ENCODE peak calls at places on chromosomes 3 and 15, in seven cellular contexts. P is HepG2, S is Caco-2, D is mammary epithelial cell, C is upper lobe of right lung, U is kidney, T is brain microvascular endothelial cell. I is an unnamed sample.

GRCh38 chr3:37163262-37164020 is 10.9 kb downstream of the LRRFIP2 start:
- DNase-seq in U (no peak), S (no peak), P (no peak), C (no peak), D (peak; percentile 39), T (peak; percentile 65), I (no peak)

GRCh38 chr15:51721199-51721960 is 16.1 kb downstream of the LYSMD2 start:
- DNase-seq in C (no peak), P (no peak), S (no peak), T (no peak), D (no peak), U (no peak), I (no peak)

GRCh38 chr3:178826437-178827010 is 245.1 kb downstream of the ZMAT3 start:
- DNase-seq in S (no peak), C (no peak), U (no peak), T (no peak), D (no peak), P (no peak), I (no peak)

GRCh38 chr3:108159865-108160264 is 62.4 kb downstream of the IFT57 start:
- DNase-seq in C (no peak), U (no peak), T (no peak), D (peak; percentile 68), S (no peak), P (no peak), I (no peak)

GRCh38 chr3:53794597-53794996 is 51.6 kb downstream of the CHDH start:
- DNase-seq in T (no peak), S (no peak), U (no peak), D (peak; percentile 77), C (no peak), P (no peak), I (no peak)

GRCh38 chr15:59553879-59554735 is 57.5 kb upstream of the GCNT3 start:
- DNase-seq in T (peak; percentile 74), P (peak; percentile 100), D (peak; percentile 97), S (peak; percentile 86), C (no peak), U (no peak), I (no peak)

GRCh38 chr3:5813521-5813920 is 626.0 kb downstream of the EDEM1 start:
- DNase-seq in S (no peak), U (no peak), C (no peak), T (no peak), P (no peak), D (no peak), I (no peak)

GRCh38 chr3:135138776-135139175 is 343.7 kb downstream of the EPHB1 start:
- DNase-seq in U (no peak), C (no peak), T (no peak), D (no peak), S (no peak), P (no peak), I (no peak)

GRCh38 chr3:144407290-144407689 is 435.7 kb downstream of the DIPK2A start:
- DNase-seq in D (no peak), T (no peak), U (no peak), C (no peak), S (no peak), P (no peak), I (no peak)

GRCh38 chr3:141255864-141256263 is 24.2 kb downstream of the PXYLP1 start:
- DNase-seq in T (no peak), P (peak; percentile 35), S (peak; percentile 30), C (no peak), D (no peak), U (no peak), I (no peak)

GRCh38 chr3:136659253-136659652 is 92.9 kb downstream of the STAG1 start:
- DNase-seq in T (peak; percentile 70), S (no peak), D (no peak), C (no peak), U (no peak), P (no peak), I (no peak)

GRCh38 chr3:108064293-108064887 is 26.4 kb downstream of the CD47 start:
- DNase-seq in C (no peak), D (no peak), P (no peak), T (no peak), U (no peak), S (no peak), I (no peak)

GRCh38 chr3:50264389-50264963 is 4.5 kb upstream of the SEMA3B start:
- DNase-seq in C (peak; percentile 89), U (peak; percentile 97), S (peak; percentile 97), D (no peak), P (peak; percentile 98), T (peak; percentile 69), I (no peak)

GRCh38 chr3:20185364-20185732 is 658 bp downstream of the SGO1 start:
- DNase-seq in P (no peak), D (peak; percentile 42), S (no peak), C (no peak), U (no peak), T (peak; percentile 12), I (no peak)

GRCh38 chr15:40878785-40879184 is 4.8 kb upstream of the RHOV start:
- DNase-seq in U (peak; percentile 41), P (no peak), S (no peak), C (no peak), D (peak; percentile 90), T (no peak), I (no peak)

GRCh38 chr3:142276780-142277179 is 51.4 kb upstream of the GK5 start:
- DNase-seq in D (no peak), P (no peak), T (peak; percentile 32), S (no peak), C (no peak), U (no peak), I (no peak)

GRCh38 chr15:25731411-25731810 is 131.7 kb downstream of the ATP10A start:
- DNase-seq in D (no peak), T (no peak), C (no peak), P (no peak), U (no peak), S (no peak), I (no peak)

GRCh38 chr3:67648701-67649100 is 5.7 kb downstream of the SUCLG2 start:
- DNase-seq in C (no peak), P (no peak), U (no peak), S (no peak), T (peak; percentile 35), D (no peak), I (no peak)

GRCh38 chr3:67647390-67647878 is 7.0 kb downstream of the SUCLG2 start:
- DNase-seq in S (peak; percentile 74), C (no peak), T (peak; percentile 99), U (no peak), P (peak; percentile 98), D (peak; percentile 90), I (peak; percentile 56)

GRCh38 chr3:67649681-67650080 is 4.7 kb downstream of the SUCLG2 start:
- DNase-seq in T (no peak), C (no peak), S (no peak), D (no peak), P (no peak), U (no peak), I (no peak)

GRCh38 chr3:67646586-67647234 is 7.7 kb downstream of the SUCLG2 start:
- DNase-seq in S (no peak), C (no peak), T (peak; percentile 57), D (no peak), P (no peak), U (no peak), I (no peak)

GRCh38 chr3:67648229-67648628 is 6.2 kb downstream of the SUCLG2 start:
- DNase-seq in D (no peak), U (no peak), P (peak; percentile 36), S (no peak), C (no peak), T (no peak), I (no peak)
- H3K36me3 ChIP-seq in D (no peaks in the 10 kb centered on the region), U (no peaks in the 10 kb centered on the region), P (no peaks in the 10 kb centered on the region), S (no peaks in the 10 kb centered on the region), C (no peaks in the 10 kb centered on the region), T (no peaks in the 10 kb centered on the region), I (peaks cover 5% of the 10 kb centered on the region)

DNA sequence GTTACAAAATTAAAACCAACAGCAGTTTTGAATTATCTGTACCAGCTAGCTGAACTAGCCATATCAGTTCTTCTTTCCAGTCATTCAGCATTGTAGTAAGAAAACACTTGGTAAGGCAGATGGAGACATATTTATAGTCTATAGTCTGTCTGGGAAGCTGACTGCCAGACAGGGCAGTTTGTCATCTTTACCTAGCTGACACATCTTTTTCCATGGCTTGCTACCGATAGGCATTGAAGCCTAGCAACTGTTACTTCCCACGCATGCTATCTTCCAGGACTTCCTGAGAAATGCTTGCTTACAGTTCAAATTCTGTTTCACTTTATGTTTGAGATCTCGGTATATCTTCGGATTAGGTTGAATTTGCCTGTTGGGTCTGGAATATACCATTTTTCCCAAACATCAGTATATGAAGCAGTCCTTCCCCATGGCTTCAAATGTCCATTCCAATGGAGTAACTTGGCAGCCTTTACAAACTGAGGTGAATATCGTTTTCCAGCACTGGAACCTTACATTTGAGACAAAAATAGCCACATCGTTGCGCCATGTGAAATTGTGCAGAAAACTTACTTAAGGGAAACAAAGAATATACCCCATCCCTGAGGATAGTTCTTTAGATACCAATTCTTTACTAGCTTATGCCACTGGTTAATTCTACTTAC is 8.8 kb downstream of the GNL3 start:
- DNase-seq in P (no peak), D (no peak), U (no peak), S (no peak), C (no peak), T (no peak), I (no peak)
- H3K36me3 ChIP-seq in P (peaks cover 81% of the 10 kb centered on the region), D (peaks cover 71% of the 10 kb centered on the region), U (peaks cover 59% of the 10 kb centered on the region), S (peaks cover 3% of the 10 kb centered on the region), C (peaks cover 91% of the 10 kb centered on the region), T (peaks cover 86% of the 10 kb centered on the region), I (peaks cover 7% of the 10 kb centered on the region)

GRCh38 chr15:63633312-63633711 is 36.1 kb downstream of the FBXL22 start:
- DNase-seq in P (no peak), S (no peak), U (no peak), D (no peak), C (no peak), T (no peak), I (no peak)

GRCh38 chr15:63630036-63630751 is 33.0 kb downstream of the FBXL22 start:
- DNase-seq in T (no peak), P (no peak), U (no peak), S (no peak), C (no peak), D (no peak), I (no peak)

GRCh38 chr15:63638828-63639227 is 41.6 kb downstream of the FBXL22 start:
- DNase-seq in C (no peak), S (no peak), P (no peak), U (no peak), D (no peak), T (no peak), I (no peak)

GRCh38 chr15:63636518-63637061 is 39.4 kb downstream of the FBXL22 start:
- DNase-seq in D (no peak), U (no peak), C (no peak), P (no peak), T (no peak), S (no peak), I (no peak)

GRCh38 chr15:63634154-63634553 is 37.0 kb downstream of the FBXL22 start:
- DNase-seq in C (no peak), P (no peak), T (no peak), D (no peak), U (no peak), S (no peak), I (no peak)
- H3K36me3 ChIP-seq in C (peaks cover 100% of the 10 kb centered on the region), P (peaks cover 39% of the 10 kb centered on the region), T (peaks cover 36% of the 10 kb centered on the region), D (peaks cover 17% of the 10 kb centered on the region), U (peaks cover 43% of the 10 kb centered on the region), S (no peaks in the 10 kb centered on the region), I (no peaks in the 10 kb centered on the region)

DNA sequence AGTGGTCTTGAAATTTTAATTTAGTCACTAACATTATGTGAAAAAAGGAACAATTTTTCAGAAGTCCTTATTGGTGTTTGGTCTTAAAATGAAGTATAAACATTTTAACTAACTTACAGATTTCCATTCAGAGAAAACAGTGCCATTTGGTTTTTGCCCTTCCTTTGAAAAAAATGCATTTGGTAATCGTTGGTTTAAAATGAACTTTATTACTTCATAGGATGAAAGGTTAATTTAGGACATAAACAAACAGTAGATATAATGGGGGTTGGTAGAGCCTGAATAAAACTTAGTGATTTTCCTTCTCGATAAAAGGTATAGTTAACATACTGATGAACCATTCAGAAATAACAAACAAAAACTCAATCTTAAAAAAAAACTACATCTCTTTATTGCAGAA is 39.7 kb downstream of the TFG start:
- DNase-seq in D (no peak), S (no peak), C (no peak), P (no peak), U (no peak), T (no peak), I (no peak)
- H3K36me3 ChIP-seq in D (peaks cover 52% of the 10 kb centered on the region), S (no peaks in the 10 kb centered on the region), C (peaks cover 95% of the 10 kb centered on the region), P (peaks cover 71% of the 10 kb centered on the region), U (peaks cover 17% of the 10 kb centered on the region), T (peaks cover 64% of the 10 kb centered on the region), I (peaks cover 95% of the 10 kb centered on the region)